ENCODE peak calls at places on chromosomes 4 and X, in six cellular contexts. L is endodermal cell, S is neural crest cell, V is endothelial cell, E is upper lobe of left lung, H is activated B cell treated with CpG ODN at 0.5 μM for 24 hours. J is an unnamed sample.

GRCh38 chrX:148500428-148501120 is at the start of gene AFF2:
- DNase-seq in L (peak; percentile 75), S (peak; percentile 45), V (peak; percentile 35), E (peak; percentile 88), H (peak; percentile 33), J (peak; percentile 1)

GRCh38 chr4:40479378-40479777 is 144.2 kb downstream of the CHRNA9 start:
- DNase-seq in L (no peak), S (no peak), V (no peak), E (no peak), H (no peak), J (no peak)

GRCh38 chrX:120446503-120446902 is 22.6 kb downstream of the LAMP2 start:
- DNase-seq in L (no peak), S (no peak), V (no peak), E (no peak), H (no peak), J (peak; percentile 64)

GRCh38 chr4:93312299-93312698 is 516.3 kb upstream of the ATOH1 start:
- DNase-seq in L (no peak), S (no peak), V (no peak), E (no peak), H (no peak), J (no peak)

GRCh38 chr4:187027231-187027760 is 303.6 kb upstream of the FAT1 start:
- DNase-seq in L (no peak), S (no peak), V (no peak), E (no peak), H (no peak), J (no peak)

GRCh38 chr4:8081621-8082516 is 76.7 kb downstream of the ABLIM2 start:
- DNase-seq in L (no peak), S (no peak), V (no peak), E (no peak), H (no peak), J (no peak)

GRCh38 chr4:88592600-88593448 is 544 bp downstream of the HERC3 start:
- DNase-seq in L (peak; percentile 85), S (peak; percentile 33), V (peak; percentile 65), E (peak; percentile 97), H (peak; percentile 77), J (peak; percentile 98)

GRCh38 chr4:6620891-6621555 is 19.5 kb upstream of the MRFAP1 start:
- DNase-seq in L (no peak), S (no peak), V (no peak), E (no peak), H (no peak), J (no peak)

GRCh38 chrX:39242187-39242586 is 440.9 kb downstream of the MID1IP1 start:
- DNase-seq in L (peak; percentile 73), S (no peak), V (peak; percentile 18), E (no peak), H (no peak), J (peak; percentile 14)

GRCh38 chr4:1377606-1378261 is 28.5 kb downstream of the NKX1-1 start:
- DNase-seq in L (peak; percentile 35), S (no peak), V (no peak), E (peak; percentile 66), H (no peak), J (no peak)

GRCh38 chr4:40486534-40486933 is 143.1 kb downstream of the RBM47 start:
- DNase-seq in L (no peak), S (no peak), V (no peak), E (no peak), H (no peak), J (peak; percentile 62)

GRCh38 chr4:2699534-2699933 is 56.6 kb downstream of the TNIP2 start:
- DNase-seq in L (no peak), S (no peak), V (no peak), E (no peak), H (no peak), J (no peak)

GRCh38 chr4:119271361-119272085 is 50.4 kb downstream of the FABP2 start:
- DNase-seq in L (no peak), S (no peak), V (no peak), E (no peak), H (no peak), J (no peak)

GRCh38 chr4:10079951-10080873 is 36.4 kb downstream of the WDR1 start:
- DNase-seq in L (no peak), S (no peak), V (no peak), E (no peak), H (no peak), J (no peak)

GRCh38 chr4:113157086-113157857 is 107.8 kb downstream of the ANK2 start:
- DNase-seq in L (peak; percentile 56), S (no peak), V (no peak), E (no peak), H (no peak), J (no peak)

GRCh38 chr4:118410143-118410542 is 57.3 kb upstream of the PRSS12 start:
- DNase-seq in L (no peak), S (no peak), V (no peak), E (no peak), H (no peak), J (peak; percentile 44)

GRCh38 chr4:29278580-29278979 is 1441.6 kb upstream of the PCDH7 start:
- DNase-seq in L (no peak), S (no peak), V (no peak), E (no peak), H (no peak), J (peak; percentile 17)

GRCh38 chr4:89754531-89754930 is 82.4 kb downstream of the SNCA start:
- DNase-seq in L (no peak), S (no peak), V (no peak), E (no peak), H (no peak), J (no peak)

GRCh38 chrX:16828126-16828908 is 41.8 kb downstream of the RBBP7 start:
- DNase-seq in L (no peak), S (no peak), V (no peak), E (no peak), H (no peak), J (peak; percentile 88)

GRCh38 chrX:16836371-16836770 is 33.8 kb downstream of the RBBP7 start:
- DNase-seq in L (peak; percentile 88), S (peak; percentile 46), V (peak; percentile 43), E (peak; percentile 34), H (no peak), J (no peak)

GRCh38 chrX:16827225-16827624 is 41.0 kb downstream of the TXLNG start:
- DNase-seq in L (no peak), S (no peak), V (no peak), E (no peak), H (no peak), J (peak; percentile 82)

GRCh38 chrX:16834811-16835210 is 35.4 kb downstream of the RBBP7 start:
- DNase-seq in L (no peak), S (no peak), V (no peak), E (no peak), H (no peak), J (no peak)

DNA sequence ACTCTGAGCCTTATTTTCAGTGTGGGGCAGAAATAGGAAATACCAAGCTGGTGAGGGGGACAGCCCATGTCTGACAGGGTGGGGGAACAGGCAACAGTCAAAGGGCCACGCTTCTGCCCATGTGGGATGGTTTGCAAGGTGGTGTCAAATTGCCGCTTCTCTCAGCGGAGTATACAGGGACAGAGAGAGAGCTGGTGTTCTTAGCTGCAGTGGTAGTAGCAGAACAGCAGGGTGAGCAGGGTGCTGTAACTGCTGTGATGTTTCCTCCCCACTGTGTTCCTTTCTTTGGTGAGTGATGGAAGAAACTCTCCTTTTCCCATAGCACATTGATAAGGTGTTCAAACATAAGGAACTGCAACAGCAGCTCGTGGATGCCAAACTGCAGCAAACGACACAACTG is 37.9 kb downstream of the RBBP7 start:
- DNase-seq in L (no peak), S (no peak), V (no peak), E (no peak), H (no peak), J (no peak)
- TF ChIP-seq CTCF in L (peak; percentile 11), S (no peak), V (no peak), E (no peak), H (no peak), J (no peak)

DNA sequence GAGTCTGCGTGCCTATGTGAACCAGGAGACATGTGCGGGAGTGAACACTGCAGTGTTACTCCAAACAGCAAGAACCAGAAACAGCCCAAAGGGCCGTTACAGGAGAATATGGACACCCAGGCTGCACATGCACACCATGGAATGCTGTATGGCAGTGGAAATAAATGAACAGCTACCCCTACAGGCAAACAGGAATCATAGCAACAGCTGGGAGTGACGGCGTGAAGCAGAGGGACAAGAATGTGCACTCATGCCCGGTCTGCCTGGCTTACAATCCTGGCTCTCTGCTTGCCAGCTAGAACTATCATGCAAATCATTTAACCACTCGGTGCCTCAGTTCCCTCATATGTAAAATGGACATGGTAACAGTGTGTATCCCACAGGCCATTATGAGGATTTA is 16.6 kb downstream of the GPKOW start:
- DNase-seq in L (peak; percentile 59), S (peak; percentile 6), V (peak; percentile 7), E (no peak), H (no peak), J (no peak)
- TF ChIP-seq CTCF in L (peak; percentile 61), S (peak; percentile 50), V (no peak), E (peak; percentile 21), H (no peak), J (peak; percentile 56)

GRCh38 chr4:146510942-146511341 is 10.8 kb downstream of the SLC10A7 start:
- DNase-seq in L (no peak), S (no peak), V (no peak), E (no peak), H (no peak), J (no peak)
- TF ChIP-seq CTCF in L (peak; percentile 60), S (peak; percentile 30), V (no peak), E (no peak), H (no peak), J (no peak)

GRCh38 chr4:54234497-54235205 is 5.6 kb downstream of the PDGFRA start:
- DNase-seq in L (no peak), S (no peak), V (no peak), E (no peak), H (no peak), J (no peak)
- TF ChIP-seq CTCF in L (peak; percentile 2), S (peak; percentile 10), V (peak; percentile 24), E (no peak), H (no peak), J (no peak)

DNA sequence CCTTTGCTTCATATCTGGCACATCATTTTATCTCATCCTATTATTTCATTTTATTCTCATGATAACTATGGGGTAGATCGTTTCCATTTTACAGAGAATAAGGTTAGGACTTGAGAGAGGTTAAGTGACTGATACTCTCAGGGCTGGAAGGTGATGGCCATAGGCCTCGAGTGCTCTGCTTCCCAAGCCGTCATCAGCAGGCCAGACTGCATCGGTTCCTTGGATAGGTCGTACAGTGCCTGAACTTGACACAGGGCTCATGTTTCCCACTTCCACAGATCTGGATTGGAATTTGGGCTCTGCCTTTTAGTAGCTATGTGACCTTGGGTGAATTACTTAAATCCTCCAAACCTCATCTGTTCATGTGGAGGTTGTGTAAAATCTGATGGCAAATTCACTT is 81.4 kb downstream of the TMEM131L start:
- DNase-seq in L (no peak), S (no peak), V (no peak), E (no peak), H (no peak), J (no peak)
- TF ChIP-seq CTCF in L (no peak), S (no peak), V (no peak), E (no peak), H (no peak), J (no peak)

GRCh38 chr4:99117876-99118693 is 26.0 kb downstream of the ADH4 start:
- DNase-seq in L (no peak), S (no peak), V (no peak), E (no peak), H (no peak), J (no peak)
- TF ChIP-seq CTCF in L (peak; percentile 59), S (peak; percentile 61), V (peak; percentile 37), E (peak; percentile 7), H (no peak), J (peak; percentile 25)

J was measured in mammary epithelial cell.